ENCODE peak calls at places on chromosomes 11 and 22, in seven cellular contexts. U, N, E, T, H, J and C are unnamed samples.

GRCh38 chr11:18374956-18375355 is 19.4 kb upstream of the LDHA start:
- DNase-seq in U (no peak), N (no peak), E (no peak), T (no peak), H (no peak), J (no peak), C (no peak)

GRCh38 chr11:115199501-115199900 is 304.7 kb downstream of the CADM1 start:
- DNase-seq in U (peak), N (no peak), E (no peak), T (no peak), H (no peak), J (no peak), C (no peak)

GRCh38 chr11:35802221-35802620 is 139.6 kb downstream of the TRIM44 start:
- DNase-seq in U (no peak), N (no peak), E (no peak), T (no peak), H (no peak), J (no peak), C (no peak)

GRCh38 chr11:47467372-47467771 is 18.4 kb upstream of the RAPSN start:
- DNase-seq in U (no peak), N (no peak), E (no peak), T (no peak), H (no peak), J (no peak), C (no peak)

GRCh38 chr11:1397146-1397861 is 7.6 kb downstream of the BRSK2 start:
- DNase-seq in U (no peak), N (no peak), E (no peak), T (no peak), H (no peak), J (no peak), C (no peak)

GRCh38 chr22:39405346-39406085 is 5.9 kb downstream of the TAB1 start:
- DNase-seq in U (peak), N (no peak), E (no peak), T (no peak), H (no peak), J (no peak), C (no peak)

GRCh38 chr11:66003291-66003690 is 988 bp downstream of the BANF1 start:
- DNase-seq in U (no peak), N (no peak), E (no peak), T (no peak), H (no peak), J (no peak), C (no peak)

GRCh38 chr11:86745571-86745970 is 54.8 kb upstream of the PRSS23 start:
- DNase-seq in U (peak), N (no peak), E (no peak), T (peak), H (no peak), J (no peak), C (no peak)

DNA sequence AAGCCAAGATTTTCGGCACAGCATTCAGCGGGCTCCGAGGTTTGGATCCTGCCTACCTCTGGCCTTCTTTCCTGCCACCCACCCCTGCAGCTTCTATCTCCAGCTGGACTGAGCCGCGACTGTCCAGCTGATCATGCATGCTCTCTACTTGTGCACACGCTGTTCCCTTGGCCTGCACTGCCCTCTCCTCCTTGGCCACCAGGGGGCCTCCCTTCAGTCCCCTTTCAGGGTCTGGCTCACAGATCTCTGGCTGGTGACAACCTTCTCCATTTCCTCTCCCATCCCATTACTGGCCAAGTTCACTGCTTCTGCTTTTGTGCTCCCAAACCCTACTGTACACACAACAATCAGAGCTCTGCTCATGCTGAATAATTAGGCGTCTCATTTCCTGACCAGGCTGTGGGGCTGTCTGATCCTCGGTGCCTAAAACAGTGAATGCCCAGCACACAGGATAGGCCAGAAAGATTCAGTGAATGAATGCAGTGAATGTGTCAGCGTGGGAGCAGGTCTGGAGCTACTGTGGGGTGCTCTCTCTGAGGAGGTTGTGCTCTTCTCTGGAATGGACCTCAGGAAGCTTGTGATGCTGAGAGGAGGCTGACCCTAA is 224.0 kb upstream of the NARS2 start:
- DNase-seq in U (peak), N (peak), E (peak), T (peak), H (peak), J (peak), C (peak)
- TF ChIP-seq EZH2phosphoT487 in U (no peak), N (no peak), E (no peak), T (no peak), H (no peak), J (no peak), C (no peak)

GRCh38 chr11:124050770-124051169 is 9.6 kb upstream of the OR10G7 start:
- DNase-seq in U (no peak), N (no peak), E (no peak), T (no peak), H (no peak), J (no peak), C (no peak)
- TF ChIP-seq EZH2phosphoT487 in U (no peak), N (no peak), E (no peak), T (no peak), H (no peak), J (no peak), C (no peak)

DNA sequence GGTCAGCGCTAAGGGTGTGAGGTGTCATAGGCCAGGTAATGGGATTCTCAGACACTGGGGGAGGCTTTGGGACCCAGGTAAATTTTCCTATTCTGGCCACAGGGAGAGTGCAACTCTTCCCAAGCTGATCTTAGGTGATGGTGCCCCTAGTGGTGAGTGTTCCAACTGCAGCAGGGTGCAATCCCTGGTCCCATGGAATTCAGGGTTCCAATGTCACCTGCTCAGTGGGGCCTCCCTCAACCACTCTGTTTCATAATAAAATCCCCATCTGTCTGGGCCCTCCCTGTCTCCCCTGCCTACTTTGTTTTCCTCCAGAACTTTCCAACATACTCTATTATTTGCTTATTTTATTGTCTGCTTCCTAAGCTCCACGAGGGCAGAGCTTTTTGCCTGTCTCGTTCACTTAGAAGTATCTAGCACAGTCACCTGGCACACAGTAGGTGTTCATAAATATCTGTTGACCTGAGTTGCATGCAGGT is 2.9 kb upstream of the SGSM1 start:
- DNase-seq in U (peak), N (peak), E (peak), T (peak), H (peak), J (peak), C (peak)
- TF ChIP-seq EZH2phosphoT487 in U (no peak), N (no peak), E (no peak), T (no peak), H (no peak), J (no peak), C (no peak)

GRCh38 chr11:111961389-111962300 is 24.5 kb downstream of the DIXDC1 start:
- DNase-seq in U (no peak), N (no peak), E (no peak), T (no peak), H (no peak), J (no peak), C (no peak)

GRCh38 chr11:111960916-111961315 is 23.8 kb downstream of the DIXDC1 start:
- DNase-seq in U (peak), N (no peak), E (no peak), T (peak), H (peak), J (no peak), C (peak)

GRCh38 chr11:111954154-111954553 is 17.0 kb downstream of the DIXDC1 start:
- DNase-seq in U (no peak), N (no peak), E (no peak), T (no peak), H (no peak), J (no peak), C (no peak)

GRCh38 chr11:111957663-111958415 is 20.7 kb downstream of the DIXDC1 start:
- DNase-seq in U (no peak), N (no peak), E (no peak), T (no peak), H (no peak), J (no peak), C (no peak)
- TF ChIP-seq EZH2phosphoT487 in U (no peak), N (no peak), E (no peak), T (no peak), H (no peak), J (no peak), C (no peak)

GRCh38 chr11:71446942-71447688 is 1.1 kb downstream of the DHCR7 start:
- DNase-seq in U (peak), N (no peak), E (no peak), T (peak), H (no peak), J (no peak), C (peak)
- TF ChIP-seq EZH2phosphoT487 in U (no peak), N (no peak), E (no peak), T (no peak), H (no peak), J (no peak), C (no peak)